ENCODE peak calls at places on chromosomes 11 and 22, in eight cellular contexts. A is Panc1; K is effector memory CD8-positive, alpha-beta T cell; J is natural killer cell; M is heart right ventricle; L is left cardiac atrium; P is T-helper 17 cell; O is WTC11. H is an unnamed sample.

GRCh38 chr11:44726278-44727113 is at the start of gene TSPAN18:
- ATAC-seq in K (peak), L (peak), M (no peak), A (peak), J (peak), P (peak), O (peak), H (no peak)

GRCh38 chr22:40181323-40181722 is 3.6 kb downstream of the TNRC6B start:
- ATAC-seq in J (no peak), P (no peak), A (no peak), M (no peak), K (no peak), O (no peak), L (no peak), H (no peak)

GRCh38 chr11:110081462-110082233 is 11.5 kb upstream of the ZC3H12C start:
- ATAC-seq in P (no peak), M (no peak), J (no peak), A (no peak), L (no peak), O (no peak), K (no peak), H (no peak)

GRCh38 chr11:67606150-67606476 is 623 bp upstream of the NDUFV1 start:
- ATAC-seq in M (peak), O (no peak), A (peak), L (peak), K (no peak), P (no peak), J (no peak), H (no peak)

GRCh38 chr22:43053176-43053575 is 36.0 kb downstream of the TTLL1 start:
- ATAC-seq in M (no peak), K (no peak), A (no peak), O (peak), J (no peak), P (no peak), L (no peak), H (no peak)

GRCh38 chr11:47595029-47595428 is 818 bp upstream of the C1QTNF4 start:
- ATAC-seq in J (no peak), P (no peak), M (peak), O (no peak), A (peak), K (no peak), L (peak), H (peak)

GRCh38 chr22:17109976-17110375 is 11.2 kb downstream of the TMEM121B start:
- ATAC-seq in O (no peak), L (no peak), M (no peak), P (no peak), K (no peak), A (no peak), J (no peak), H (no peak)

GRCh38 chr22:19663821-19664325 is 50.4 kb upstream of the SEPTIN5 start:
- ATAC-seq in K (no peak), A (no peak), L (peak), J (no peak), O (peak), M (peak), P (no peak), H (peak)

GRCh38 chr11:121132211-121132976 is 31.4 kb downstream of the TECTA start:
- ATAC-seq in P (no peak), J (no peak), K (no peak), O (peak), M (no peak), L (no peak), A (no peak), H (no peak)

GRCh38 chr22:39237276-39238123 is 7.3 kb downstream of the PDGFB start:
- ATAC-seq in K (no peak), L (no peak), M (no peak), P (no peak), A (peak), J (peak), O (no peak), H (no peak)

GRCh38 chr22:38967451-38968450 is 10.3 kb downstream of the APOBEC3A start:
- ATAC-seq in J (no peak), K (peak), L (peak), M (no peak), P (peak), A (no peak), O (no peak), H (no peak)

GRCh38 chr22:21832291-21833290 is 34.9 kb downstream of the MAPK1 start:
- ATAC-seq in A (peak), K (peak), P (peak), M (peak), L (peak), O (no peak), J (peak), H (peak)

GRCh38 chr11:118334746-118335145 is 7.8 kb downstream of the CD3D start:
- ATAC-seq in P (peak), K (no peak), L (no peak), M (no peak), O (no peak), J (peak), A (no peak), H (no peak)

GRCh38 chr22:16989915-16990314 is 18.1 kb downstream of the GAB4 start:
- ATAC-seq in P (no peak), K (no peak), J (no peak), L (no peak), O (no peak), M (no peak), A (no peak), H (no peak)

GRCh38 chr22:25903294-25903693 is 161.3 kb downstream of the MYO18B start:
- ATAC-seq in L (no peak), K (no peak), J (no peak), P (no peak), A (no peak), O (peak), M (no peak), H (no peak)

GRCh38 chr11:74672956-74673895 is 58.0 kb downstream of the CHRDL2 start:
- ATAC-seq in L (peak), P (no peak), J (no peak), M (peak), A (peak), K (no peak), O (no peak), H (peak)

GRCh38 chr11:74462009-74462408 is 5.3 kb downstream of the KCNE3 start:
- ATAC-seq in A (no peak), O (peak), J (peak), P (peak), K (no peak), L (peak), M (peak), H (no peak)

GRCh38 chr11:94776351-94777321 is 8.5 kb downstream of the AMOTL1 start:
- ATAC-seq in L (peak), A (peak), M (no peak), J (peak), P (no peak), O (peak), K (no peak), H (peak)

GRCh38 chr11:117054382-117054781 is 43.8 kb downstream of the SIK3 start:
- ATAC-seq in A (no peak), K (no peak), M (no peak), P (no peak), O (no peak), L (no peak), J (no peak), H (no peak)

GRCh38 chr11:83410605-83411565 is 124.7 kb upstream of the CCDC90B start:
- ATAC-seq in O (peak), M (peak), A (no peak), J (no peak), L (peak), K (no peak), P (no peak), H (no peak)

GRCh38 chr11:107719062-107719461 is 7.2 kb upstream of the SLN start:
- ATAC-seq in K (no peak), P (no peak), O (peak), M (no peak), J (no peak), A (no peak), L (peak), H (no peak)

GRCh38 chr22:44108806-44109385 is 71.8 kb upstream of the PARVG start:
- ATAC-seq in L (no peak), A (no peak), P (no peak), M (peak), K (no peak), J (no peak), O (no peak), H (no peak)

GRCh38 chr11:9448576-9449352 is 12.0 kb upstream of the ZNF143 start:
- ATAC-seq in P (no peak), J (no peak), M (no peak), O (no peak), L (no peak), K (no peak), A (no peak), H (no peak)

GRCh38 chr11:85109141-85109540 is 518.0 kb downstream of the DLG2 start:
- ATAC-seq in L (no peak), A (no peak), O (no peak), M (no peak), P (no peak), K (no peak), J (no peak), H (no peak)

GRCh38 chr11:118194835-118195627 is 18.6 kb upstream of the SCN2B start:
- ATAC-seq in L (peak), K (no peak), J (no peak), M (peak), A (peak), O (no peak), P (no peak), H (no peak)

GRCh38 chr11:64447717-64448598 is 89.0 kb downstream of the RPS6KA4 start:
- ATAC-seq in M (peak), P (peak), A (peak), K (peak), O (no peak), L (peak), J (peak), H (no peak)

GRCh38 chr11:8329961-8330361 is 66.3 kb upstream of the LMO1 start:
- ATAC-seq in M (no peak), K (no peak), O (no peak), L (no peak), P (no peak), A (no peak), J (no peak), H (no peak)

GRCh38 chr11:18065572-18065971 is 19.5 kb upstream of the TPH1 start:
- ATAC-seq in L (no peak), P (no peak), J (no peak), A (no peak), O (no peak), M (no peak), K (no peak), H (no peak)

GRCh38 chr22:39592104-39593060 is 21.8 kb downstream of the CACNA1I start:
- ATAC-seq in J (no peak), L (peak), P (no peak), A (peak), K (no peak), O (no peak), M (peak), H (peak)

GRCh38 chr11:121059605-121060004 is 35.7 kb downstream of the TBCEL start:
- ATAC-seq in P (no peak), O (no peak), L (no peak), M (no peak), K (peak), J (peak), A (no peak), H (no peak)

GRCh38 chr11:14577835-14578529 is 57.8 kb upstream of the PSMA1 start:
- ATAC-seq in J (peak), P (peak), A (no peak), L (no peak), K (peak), O (no peak), M (no peak), H (no peak)

GRCh38 chr22:41358927-41359326 is 22.8 kb upstream of the TEF start:
- ATAC-seq in O (no peak), L (no peak), K (no peak), P (no peak), J (no peak), A (peak), M (no peak), H (no peak)

GRCh38 chr22:46660604-46661201 is 40.5 kb downstream of the GRAMD4 start:
- ATAC-seq in L (peak), P (peak), J (no peak), M (no peak), A (no peak), K (peak), O (peak), H (peak)

H was measured in SK-N-SH treated with all-trans-retinoic acid at 6 μM for 48 hours.